ENCODE peak calls at places on chromosomes 12 and 14, in four cellular contexts. I is GM12865, Y is keratinocyte, W is A673. H is an unnamed sample.

GRCh38 chr12:12020762-12021161 is 50.0 kb upstream of the BCL2L14 start:
- DNase-seq in I (no peak), Y (no peak), W (no peak), H (no peak)

GRCh38 chr12:94178886-94179285 is 30.5 kb downstream of the PLXNC1 start:
- DNase-seq in I (no peak), Y (no peak), W (no peak), H (no peak)

GRCh38 chr14:101058571-101058970 is 155.0 kb upstream of the RTL1 start:
- DNase-seq in I (no peak), Y (no peak), W (no peak), H (no peak)

GRCh38 chr12:131963381-131963780 is 13.6 kb downstream of the EP400 start:
- DNase-seq in I (no peak), Y (no peak), W (no peak), H (no peak)

GRCh38 chr12:132142679-132143327 is 1.3 kb downstream of the DDX51 start:
- DNase-seq in I (no peak), Y (no peak), W (no peak), H (no peak)

GRCh38 chr12:52210186-52210924 is 18.5 kb upstream of the KRT80 start:
- DNase-seq in I (no peak), Y (peak; percentile 84), W (no peak), H (no peak)

GRCh38 chr14:58942516-58942915 is 246.0 kb upstream of the DAAM1 start:
- DNase-seq in I (no peak), Y (no peak), W (no peak), H (no peak)

GRCh38 chr12:19186722-19187661 is 57.5 kb downstream of the PLEKHA5 start:
- DNase-seq in I (peak; percentile 50), Y (no peak), W (peak; percentile 57), H (no peak)

GRCh38 chr14:95098984-95099599 is 58.2 kb downstream of the DICER1 start:
- DNase-seq in I (peak; percentile 23), Y (peak; percentile 15), W (peak; percentile 86), H (no peak)

GRCh38 chr12:46387697-46388096 is 15.1 kb upstream of the SLC38A2 start:
- DNase-seq in I (peak; percentile 76), Y (no peak), W (no peak), H (no peak)

GRCh38 chr12:113092478-113093408 is 36.2 kb downstream of the DTX1 start:
- DNase-seq in I (peak; percentile 43), Y (no peak), W (no peak), H (no peak)
- H3K4me3 ChIP-seq in I (no peak overlapping the region), Y (no peak overlapping the region), W (no peak overlapping the region), H (no peak overlapping the region)

DNA sequence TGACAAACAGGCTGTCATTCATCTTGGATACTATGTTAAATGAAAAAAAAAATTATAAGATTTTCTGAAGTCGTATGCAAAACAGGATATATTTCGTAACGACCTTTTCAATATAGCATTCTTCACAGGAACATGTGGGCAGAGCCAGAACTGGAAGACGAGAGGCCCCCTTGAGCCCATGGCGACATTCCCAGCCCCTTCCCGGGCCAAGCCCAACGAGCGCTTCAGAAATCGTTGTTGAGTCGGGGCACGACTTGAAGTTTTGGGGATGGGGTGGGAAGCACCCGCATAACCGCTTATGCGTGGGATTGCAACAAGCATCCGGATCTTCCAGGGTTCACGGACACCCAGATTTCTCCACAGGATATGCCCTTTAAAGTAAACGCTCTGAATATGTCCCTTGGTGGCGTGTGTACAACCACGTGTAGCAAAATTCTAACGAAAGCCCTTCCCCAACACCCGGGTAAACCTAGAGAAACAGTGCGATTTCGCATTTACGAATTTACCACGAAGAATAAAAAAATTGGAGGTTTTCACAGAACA is 735 bp downstream of the C14orf39 start:
- DNase-seq in I (no peak), Y (no peak), W (peak; percentile 26), H (no peak)
- H3K4me3 ChIP-seq in I (no peak overlapping the region), Y (no peak overlapping the region), W (peak overlapping the region; percentile 54), H (no peak overlapping the region)

DNA sequence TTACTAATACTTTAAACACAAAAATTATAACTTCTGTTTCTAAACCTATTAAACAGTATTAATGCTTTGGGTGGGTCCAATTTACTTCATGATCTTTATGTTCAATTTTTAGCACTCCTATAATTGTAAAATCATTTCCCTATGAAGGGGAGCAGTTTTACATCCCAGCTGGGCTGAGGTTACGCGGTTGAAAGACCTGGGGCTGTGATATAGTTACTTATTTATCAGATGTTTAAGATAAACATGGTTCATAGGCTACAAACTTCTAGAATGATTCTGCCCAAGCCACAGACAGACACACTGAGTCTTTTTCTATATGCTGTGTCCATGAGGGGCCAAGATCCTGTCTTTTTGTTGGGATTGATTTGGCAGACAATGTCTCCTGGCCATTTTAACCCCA is 44.4 kb downstream of the DYRK2 start:
- DNase-seq in I (no peak), Y (no peak), W (no peak), H (no peak)
- H3K4me3 ChIP-seq in I (no peak overlapping the region), Y (no peak overlapping the region), W (no peak overlapping the region), H (no peak overlapping the region)

GRCh38 chr12:71439362-71439612 is 311 bp upstream of the LGR5 start:
- DNase-seq in I (no peak), Y (no peak), W (no peak), H (no peak)

GRCh38 chr12:71440393-71441349 is 1.1 kb downstream of the LGR5 start:
- DNase-seq in I (no peak), Y (no peak), W (peak; percentile 19), H (no peak)

GRCh38 chr12:71439613-71440392 is at the start of gene LGR5:
- DNase-seq in I (peak; percentile 9), Y (no peak), W (peak; percentile 84), H (no peak)

GRCh38 chr12:71436696-71437095 is 2.9 kb upstream of the LGR5 start:
- DNase-seq in I (no peak), Y (no peak), W (no peak), H (no peak)

DNA sequence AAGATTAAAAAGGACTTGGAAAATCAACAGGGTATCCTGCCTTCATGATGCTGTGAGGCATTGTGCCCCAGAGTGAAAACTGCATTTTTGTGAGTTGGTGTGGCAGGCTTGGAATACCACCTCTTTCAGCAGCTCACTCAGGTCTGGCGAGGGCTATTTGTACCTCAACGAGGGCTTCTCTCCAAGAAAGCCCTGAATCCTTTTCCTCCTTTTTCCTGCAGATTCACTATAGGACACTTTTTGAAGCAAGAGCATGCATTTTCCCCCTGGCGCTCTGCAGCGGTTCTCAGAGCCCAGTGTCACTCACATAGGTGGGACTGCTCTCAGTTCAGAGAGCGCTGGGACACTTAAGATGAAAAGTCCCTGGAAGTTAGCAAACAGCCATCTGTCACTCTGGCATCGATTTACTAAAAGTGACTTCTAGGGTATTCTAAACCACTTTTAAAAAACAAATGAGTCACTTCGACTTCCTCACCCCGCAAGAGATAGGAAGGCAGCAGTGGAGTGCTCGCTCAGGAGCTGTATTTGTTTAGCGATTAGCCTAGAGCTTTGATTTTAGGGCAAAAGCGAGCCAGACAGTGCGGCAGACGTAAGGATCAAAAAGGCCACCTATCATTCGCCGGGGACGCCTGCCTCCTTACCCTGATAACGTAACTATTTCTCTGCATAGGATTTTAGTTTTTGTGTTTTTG is 782 bp upstream of the LGR5 start:
- DNase-seq in I (no peak), Y (no peak), W (peak; percentile 19), H (no peak)
- H3K4me3 ChIP-seq in I (no peak overlapping the region), Y (no peak overlapping the region), W (peak overlapping the region; percentile 70), H (no peak overlapping the region)

DNA sequence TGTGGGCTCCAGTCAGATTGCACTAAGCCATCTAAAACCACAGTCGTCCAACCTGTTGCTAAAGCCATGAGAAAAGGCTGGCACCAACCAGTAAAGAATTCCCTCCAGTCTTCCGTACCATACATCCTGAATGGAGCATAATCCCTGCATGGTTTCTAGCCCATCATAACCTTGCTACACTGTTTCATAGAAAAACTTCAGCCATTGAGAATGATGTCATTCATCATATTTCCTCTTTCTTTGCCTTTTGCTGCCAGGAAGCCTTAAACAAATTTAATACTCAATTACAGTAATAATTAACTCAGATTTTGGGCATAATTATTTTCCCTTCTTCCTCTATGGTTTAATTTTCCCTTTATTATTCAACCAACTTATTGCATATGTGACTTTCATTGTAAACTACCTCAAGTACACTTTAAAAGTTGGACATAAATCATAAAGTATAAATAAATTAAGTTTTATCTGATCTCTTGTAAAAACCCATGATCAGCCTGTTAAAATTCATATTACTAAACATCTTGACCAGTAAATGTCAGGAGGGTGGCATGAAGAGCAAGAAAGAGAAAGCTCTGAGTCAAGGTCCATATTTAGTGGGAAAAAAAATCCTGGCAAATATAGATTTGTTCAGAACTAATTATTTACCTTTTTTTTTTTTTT is 264.7 kb downstream of the ZFP36L1 start:
- DNase-seq in I (no peak), Y (no peak), W (no peak), H (no peak)
- H3K4me3 ChIP-seq in I (no peak overlapping the region), Y (no peak overlapping the region), W (no peak overlapping the region), H (no peak overlapping the region)

GRCh38 chr12:124470139-124470538 is 97.3 kb downstream of the NCOR2 start:
- DNase-seq in I (no peak), Y (no peak), W (no peak), H (no peak)

GRCh38 chr12:124472690-124473279 is 94.6 kb downstream of the NCOR2 start:
- DNase-seq in I (no peak), Y (no peak), W (no peak), H (no peak)

GRCh38 chr12:124471828-124472227 is 95.6 kb downstream of the NCOR2 start:
- DNase-seq in I (no peak), Y (no peak), W (no peak), H (no peak)

GRCh38 chr12:124469193-124469888 is 98.1 kb downstream of the NCOR2 start:
- DNase-seq in I (no peak), Y (no peak), W (peak; percentile 50), H (no peak)

DNA sequence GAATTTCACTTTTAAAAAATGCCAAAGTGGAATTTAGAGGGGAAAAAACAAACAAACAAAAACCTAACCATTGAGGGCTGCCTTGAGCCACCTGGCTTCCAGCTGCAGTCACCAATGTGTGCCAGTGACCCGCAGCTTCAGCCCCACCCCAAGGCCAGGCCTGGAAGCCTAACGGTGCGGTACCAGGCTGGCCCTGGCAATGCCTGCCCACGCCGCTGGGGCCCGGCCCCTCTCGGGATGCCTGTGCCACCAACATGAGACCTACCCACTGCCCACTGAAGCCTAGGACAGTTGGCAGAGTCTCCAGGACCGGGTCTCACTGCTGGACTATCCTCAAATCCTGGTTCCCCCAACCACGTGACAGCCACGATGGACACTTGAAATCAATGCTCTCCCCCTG is 96.6 kb downstream of the NCOR2 start:
- DNase-seq in I (no peak), Y (no peak), W (no peak), H (no peak)
- H3K4me3 ChIP-seq in I (no peak overlapping the region), Y (no peak overlapping the region), W (no peak overlapping the region), H (no peak overlapping the region)

GRCh38 chr14:77709412-77709811 is 1.5 kb downstream of the SLIRP start:
- DNase-seq in I (no peak), Y (no peak), W (no peak), H (no peak)
- H3K4me3 ChIP-seq in I (peak overlapping the region; percentile 87), Y (peak overlapping the region; percentile 79), W (peak overlapping the region; percentile 77), H (peak overlapping the region; percentile 60)

DNA sequence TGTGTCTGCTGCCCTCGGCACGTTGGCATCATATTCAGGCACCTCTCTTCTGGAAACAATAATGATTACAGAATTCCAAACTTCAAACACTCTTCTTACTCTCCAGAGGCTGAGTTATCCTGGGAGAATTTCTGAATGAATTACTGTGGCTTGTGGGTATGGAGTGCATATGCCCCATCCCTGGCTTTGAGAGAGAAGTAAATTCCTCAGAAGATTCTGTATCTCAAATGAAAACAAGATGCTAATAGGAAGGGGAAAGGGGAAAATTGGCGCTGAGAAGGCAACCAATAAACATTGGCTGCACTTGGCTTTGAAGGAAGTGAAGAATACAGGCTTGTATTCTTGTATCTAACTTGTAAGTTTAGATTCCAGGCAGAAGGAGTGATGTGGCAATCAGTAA is 132.0 kb upstream of the NOVA1 start:
- DNase-seq in I (no peak), Y (no peak), W (no peak), H (no peak)
- H3K4me3 ChIP-seq in I (no peak overlapping the region), Y (no peak overlapping the region), W (no peak overlapping the region), H (no peak overlapping the region)